ENCODE peak calls at places on chromosome 22, in four cellular contexts. T, N, D and Q are unnamed samples.
A peak's percentile ranks its signal among the peaks of the same experiment; 100 is the strongest.

GRCh38 chr22:26168199-26168915 is 905 bp upstream of the SEZ6L start:
- DNase-seq in T (no peak), N (no peak), D (peak; percentile 44), Q (peak; percentile 54)

GRCh38 chr22:42281284-42281683 is 10.8 kb upstream of the TCF20 start:
- DNase-seq in T (no peak), N (no peak), D (peak; percentile 14), Q (no peak)

GRCh38 chr22:22463855-22464540 is 44.5 kb downstream of the ZNF280B start:
- DNase-seq in T (peak; percentile 57), N (no peak), D (peak; percentile 59), Q (peak; percentile 70)

GRCh38 chr22:16949561-16949960 is 58.5 kb downstream of the GAB4 start:
- DNase-seq in T (no peak), N (no peak), D (no peak), Q (no peak)

GRCh38 chr22:40345801-40346177 is 511 bp upstream of the ADSL start:
- DNase-seq in T (no peak), N (no peak), D (no peak), Q (no peak)

GRCh38 chr22:25908755-25909154 is 166.8 kb downstream of the MYO18B start:
- DNase-seq in T (no peak), N (no peak), D (no peak), Q (no peak)

GRCh38 chr22:39574779-39575551 is 4.4 kb downstream of the CACNA1I start:
- DNase-seq in T (peak; percentile 95), N (no peak), D (no peak), Q (peak; percentile 43)

GRCh38 chr22:38135133-38135706 is 24.7 kb upstream of the BAIAP2L2 start:
- DNase-seq in T (peak; percentile 90), N (no peak), D (no peak), Q (no peak)

GRCh38 chr22:32733196-32733595 is 68.3 kb upstream of the TIMP3 start:
- DNase-seq in T (no peak), N (no peak), D (no peak), Q (no peak)

GRCh38 chr22:33894515-33894914 is 25.8 kb downstream of the LARGE1 start:
- DNase-seq in T (no peak), N (no peak), D (no peak), Q (no peak)

GRCh38 chr22:35510951-35511350 is 29.7 kb upstream of the RASD2 start:
- DNase-seq in T (no peak), N (no peak), D (no peak), Q (no peak)

GRCh38 chr22:42142771-42143461 is 12.3 kb upstream of the CYP2D6 start:
- DNase-seq in T (no peak), N (no peak), D (no peak), Q (no peak)

GRCh38 chr22:42920101-42920820 is 63.2 kb upstream of the ARFGAP3 start:
- DNase-seq in T (peak; percentile 39), N (no peak), D (no peak), Q (no peak)

GRCh38 chr22:25062378-25063095 is 110.0 kb downstream of the KIAA1671 start:
- DNase-seq in T (no peak), N (no peak), D (no peak), Q (no peak)

GRCh38 chr22:24985824-24986214 is 33.3 kb downstream of the KIAA1671 start:
- DNase-seq in T (peak; percentile 10), N (no peak), D (no peak), Q (peak; percentile 67)

GRCh38 chr22:37893583-37893983 is 12.5 kb upstream of the MICALL1 start:
- DNase-seq in T (no peak), N (no peak), D (no peak), Q (peak; percentile 37)

GRCh38 chr22:42388130-42388797 is 43.9 kb downstream of the NFAM1 start:
- DNase-seq in T (peak; percentile 17), N (no peak), D (no peak), Q (peak; percentile 59)

GRCh38 chr22:27748355-27749168 is 53.0 kb downstream of the MN1 start:
- DNase-seq in T (peak; percentile 58), N (no peak), D (peak; percentile 77), Q (peak; percentile 67)

GRCh38 chr22:16594026-16594425 is 1.4 kb upstream of the CCT8L2 start:
- DNase-seq in T (no peak), N (no peak), D (no peak), Q (no peak)

GRCh38 chr22:41647771-41648170 is 26.7 kb downstream of the XRCC6 start:
- DNase-seq in T (no peak), N (no peak), D (no peak), Q (no peak)

GRCh38 chr22:35425971-35426800 is 26.2 kb downstream of the MCM5 start:
- DNase-seq in T (peak; percentile 38), N (no peak), D (peak; percentile 66), Q (no peak)

GRCh38 chr22:39558254-39558727 is 12.3 kb upstream of the CACNA1I start:
- DNase-seq in T (no peak), N (no peak), D (no peak), Q (no peak)

GRCh38 chr22:19058713-19059451 is 63.3 kb downstream of the DGCR2 start:
- DNase-seq in T (no peak), N (no peak), D (no peak), Q (no peak)

GRCh38 chr22:34587357-34588356 is 478.3 kb upstream of the ISX start:
- DNase-seq in T (no peak), N (no peak), D (no peak), Q (peak; percentile 76)

GRCh38 chr22:38649841-38650522 is 6.2 kb downstream of the FAM227A start:
- DNase-seq in T (no peak), N (no peak), D (no peak), Q (no peak)

DNA sequence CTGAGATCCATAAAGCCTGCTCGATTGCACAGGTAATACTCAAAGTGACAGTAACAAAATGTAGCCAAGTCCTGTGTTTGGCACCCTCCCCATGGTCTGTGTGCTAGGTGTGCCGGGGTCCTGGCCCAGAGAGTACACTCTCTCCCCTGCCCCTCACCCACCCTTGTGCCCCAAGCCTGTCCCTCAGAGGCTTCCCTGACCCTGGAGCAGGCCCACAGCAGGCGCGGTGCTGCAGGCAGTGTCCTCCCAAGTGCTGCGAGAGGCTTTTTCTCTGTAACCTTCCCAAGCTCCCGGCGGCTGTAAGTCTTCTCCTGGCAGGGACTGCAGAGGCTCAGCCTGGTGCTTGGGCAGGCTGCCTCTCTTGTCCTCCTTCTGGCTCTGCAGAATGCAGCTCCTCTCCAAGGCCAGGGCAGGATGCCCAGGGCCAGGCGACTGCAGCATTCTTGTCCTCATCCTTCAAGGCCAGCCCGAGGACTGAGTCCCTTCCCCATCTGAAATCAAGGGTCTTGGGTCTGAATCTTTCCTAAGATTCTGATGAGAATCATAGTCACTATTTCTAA is 15.9 kb downstream of the RFPL1 start:
- DNase-seq in T (no peak), N (no peak), D (no peak), Q (no peak)
- H3K18ac ChIP-seq in T (no peak overlapping the region), N (no peak overlapping the region), D (no peak overlapping the region), Q (no peak overlapping the region)

GRCh38 chr22:31103111-31103510 is 4.3 kb downstream of the SELENOM start:
- DNase-seq in T (no peak), N (no peak), D (no peak), Q (no peak)
- H2BK120ac ChIP-seq in T (peak overlapping the region; percentile 89), N (no peak overlapping the region), D (no peak overlapping the region), Q (no peak overlapping the region)

DNA sequence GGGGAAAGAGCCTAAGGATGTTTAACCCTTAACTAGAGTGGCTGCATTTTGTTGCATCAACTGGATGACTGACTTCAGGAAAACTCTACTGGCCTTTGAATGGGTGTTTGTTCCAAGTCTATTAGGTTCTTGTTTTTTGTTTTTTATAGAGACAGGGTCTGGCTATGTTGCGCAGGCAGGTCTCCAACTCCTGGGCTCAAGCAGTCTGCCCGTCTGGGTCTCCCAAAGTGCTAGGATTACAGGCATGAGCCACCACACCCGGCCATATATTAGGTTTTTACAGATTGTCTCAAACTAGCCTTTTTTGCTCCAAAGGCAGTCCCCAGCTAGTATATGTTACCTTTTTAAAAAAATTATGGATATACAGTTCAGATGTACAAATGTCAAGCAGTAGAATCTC is 1.1 kb downstream of the SMARCB1 start:
- DNase-seq in T (no peak), N (no peak), D (no peak), Q (no peak)
- H3K56ac ChIP-seq in T (no peak overlapping the region), N (no peak overlapping the region), D (no peak overlapping the region), Q (peak overlapping the region; percentile 96)

GRCh38 chr22:46352691-46353386 is 17.3 kb downstream of the TRMU start:
- DNase-seq in T (peak; percentile 26), N (no peak), D (peak; percentile 26), Q (peak; percentile 37)
- H3K18ac ChIP-seq in T (no peak overlapping the region), N (no peak overlapping the region), D (no peak overlapping the region), Q (no peak overlapping the region)

GRCh38 chr22:49079743-49080500 is 747.8 kb downstream of the BRD1 start:
- DNase-seq in T (no peak), N (no peak), D (no peak), Q (no peak)
- H2BK120ac ChIP-seq in T (no peak overlapping the region), N (no peak overlapping the region), D (no peak overlapping the region), Q (no peak overlapping the region)

GRCh38 chr22:47307812-47308211 is 545.4 kb downstream of the TBC1D22A start:
- DNase-seq in T (peak; percentile 49), N (no peak), D (no peak), Q (no peak)
- H3K56ac ChIP-seq in T (no peak overlapping the region), N (no peak overlapping the region), D (no peak overlapping the region), Q (no peak overlapping the region)

GRCh38 chr22:20178922-20179227 is 28.0 kb upstream of the CCDC188 start:
- DNase-seq in T (no peak), N (no peak), D (no peak), Q (no peak)
- H3K18ac ChIP-seq in T (no peak overlapping the region), N (no peak overlapping the region), D (no peak overlapping the region), Q (no peak overlapping the region)

GRCh38 chr22:44364750-44365118 is 52.0 kb upstream of the SHISAL1 start:
- DNase-seq in T (no peak), N (no peak), D (no peak), Q (no peak)
- H2BK120ac ChIP-seq in T (peak overlapping the region; percentile 85), N (no peak overlapping the region), D (no peak overlapping the region), Q (no peak overlapping the region)

DNA sequence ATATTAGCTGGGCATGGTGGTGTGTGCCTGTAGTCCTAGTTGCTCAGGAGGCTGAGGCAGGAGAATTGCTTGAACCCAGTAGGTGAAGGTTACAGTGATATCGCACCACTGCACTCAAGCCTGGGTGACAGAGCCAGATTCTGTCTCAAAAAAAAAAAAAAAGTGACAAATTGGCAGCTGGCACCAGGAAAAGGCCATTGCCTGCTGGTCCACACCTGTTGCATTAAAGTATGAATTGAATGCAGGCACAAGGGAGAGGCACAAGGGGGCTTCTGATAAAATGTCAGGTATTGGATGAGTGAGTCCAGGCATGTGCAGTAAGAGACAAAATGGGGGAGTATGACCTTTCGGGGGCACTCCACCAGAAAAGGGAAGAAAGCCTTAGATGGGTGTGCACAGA is 28.2 kb downstream of the ZNF70 start:
- DNase-seq in T (no peak), N (no peak), D (no peak), Q (no peak)
- H3K56ac ChIP-seq in T (no peak overlapping the region), N (no peak overlapping the region), D (no peak overlapping the region), Q (no peak overlapping the region)

GRCh38 chr22:49964136-49964492 is 3.5 kb downstream of the PIM3 start:
- DNase-seq in T (no peak), N (no peak), D (no peak), Q (no peak)

GRCh38 chr22:49966041-49966715 is 5.6 kb downstream of the PIM3 start:
- DNase-seq in T (no peak), N (no peak), D (peak; percentile 28), Q (no peak)

GRCh38 chr22:49965291-49966040 is 4.9 kb downstream of the PIM3 start:
- DNase-seq in T (no peak), N (no peak), D (peak; percentile 31), Q (no peak)

GRCh38 chr22:49963647-49964026 is 3.1 kb downstream of the PIM3 start:
- DNase-seq in T (no peak), N (no peak), D (no peak), Q (no peak)

GRCh38 chr22:49964493-49965290 is 4.1 kb downstream of the PIM3 start:
- DNase-seq in T (no peak), N (no peak), D (peak; percentile 23), Q (no peak)
- H3K18ac ChIP-seq in T (no peak overlapping the region), N (no peak overlapping the region), D (no peak overlapping the region), Q (no peak overlapping the region)